ENCODE peak calls at places on chromosomes 3 and 15, in six cellular contexts. C is endothelial cell of umbilical vein; H is cardiac muscle cell; V is CD8-positive, alpha-beta memory T cell; Z is GM23248; T is adrenal gland. I is an unnamed sample. For H3K36me3 and H3K4me1, the result is how much of the 10 kb centered on the place peaks cover.

GRCh38 chr3:111547645-111548044 is 5.6 kb downstream of the CD96 start:
- DNase-seq in T (no peak), C (no peak), Z (no peak), V (peak), H (no peak), I (no peak)

GRCh38 chr15:39491917-39492490 is 88.9 kb upstream of the THBS1 start:
- DNase-seq in H (no peak), Z (no peak), T (no peak), V (no peak), C (no peak), I (no peak)

GRCh38 chr15:92801774-92802464 is 98.2 kb upstream of the CHD2 start:
- DNase-seq in T (peak), H (peak), V (no peak), C (no peak), Z (peak), I (no peak)

GRCh38 chr3:42830437-42831320 is 21.4 kb downstream of the ACKR2 start:
- DNase-seq in C (no peak), V (no peak), Z (peak), H (peak), T (no peak), I (peak)

GRCh38 chr15:85125056-85125661 is 143.5 kb downstream of the PDE8A start:
- DNase-seq in V (no peak), H (peak), T (no peak), C (peak), Z (peak), I (no peak)

GRCh38 chr3:126341755-126342150 is 15.5 kb downstream of the KLF15 start:
- DNase-seq in Z (no peak), C (no peak), T (peak), V (no peak), H (no peak), I (no peak)

GRCh38 chr15:28984421-28985375 is 98.9 kb downstream of the APBA2 start:
- DNase-seq in V (peak), H (peak), Z (peak), T (no peak), C (no peak), I (peak)

GRCh38 chr3:51974963-51975856 is at the start of gene ABHD14A:
- DNase-seq in C (peak), V (peak), H (peak), Z (peak), T (peak), I (peak)

GRCh38 chr3:55169608-55170010 is 241.8 kb upstream of the LRTM1 start:
- DNase-seq in T (no peak), C (no peak), H (peak), Z (peak), V (no peak), I (no peak)

GRCh38 chr3:4750306-4751056 is 228.8 kb upstream of the BHLHE40 start:
- DNase-seq in Z (peak), H (no peak), C (peak), V (no peak), T (peak), I (no peak)

GRCh38 chr3:15778332-15778858 is 19.4 kb downstream of the ANKRD28 start:
- DNase-seq in T (no peak), Z (no peak), V (no peak), H (no peak), C (no peak), I (no peak)

GRCh38 chr15:77031376-77032050 is 36.6 kb downstream of the PSTPIP1 start:
- DNase-seq in C (no peak), V (peak), Z (peak), T (no peak), H (no peak), I (peak)

GRCh38 chr15:58548308-58549012 is 116.7 kb downstream of the LIPC start:
- DNase-seq in Z (no peak), T (no peak), H (no peak), V (no peak), C (no peak), I (no peak)

GRCh38 chr3:142086581-142087090 is 62.7 kb downstream of the TFDP2 start:
- DNase-seq in V (no peak), Z (peak), H (no peak), T (no peak), C (no peak), I (no peak)

GRCh38 chr3:136464502-136464901 is 214.4 kb downstream of the PCCB start:
- DNase-seq in H (no peak), Z (peak), C (no peak), V (no peak), T (no peak), I (no peak)

GRCh38 chr15:55897560-55898336 is 95.7 kb downstream of the NEDD4 start:
- DNase-seq in T (peak), C (peak), Z (peak), H (peak), V (no peak), I (peak)

GRCh38 chr15:85625856-85626255 is 168.9 kb downstream of the KLHL25 start:
- DNase-seq in H (peak), V (peak), T (no peak), C (no peak), Z (peak), I (no peak)

GRCh38 chr15:63922551-63923315 is 89.0 kb upstream of the HERC1 start:
- DNase-seq in C (no peak), Z (no peak), H (no peak), V (no peak), T (no peak), I (peak)

GRCh38 chr3:82000773-82001172 is 239.3 kb upstream of the GBE1 start:
- DNase-seq in T (no peak), C (no peak), Z (no peak), H (no peak), V (no peak), I (peak)

GRCh38 chr3:4418156-4418555 is 48.9 kb downstream of the SUMF1 start:
- DNase-seq in T (no peak), H (no peak), Z (no peak), V (no peak), C (no peak), I (no peak)

GRCh38 chr15:31245756-31246155 is 80.9 kb upstream of the KLF13 start:
- DNase-seq in T (no peak), Z (no peak), C (no peak), V (no peak), H (peak), I (no peak)

GRCh38 chr3:56919137-56919796 is 117.5 kb upstream of the ARHGEF3 start:
- DNase-seq in Z (no peak), V (no peak), C (no peak), H (no peak), T (no peak), I (no peak)

GRCh38 chr3:43102773-43103480 is 3.0 kb downstream of the POMGNT2 start:
- DNase-seq in H (peak), C (no peak), Z (no peak), V (no peak), T (no peak), I (no peak)

GRCh38 chr3:121736112-121736511 is 13.4 kb downstream of the GOLGB1 start:
- DNase-seq in T (no peak), H (no peak), C (no peak), Z (peak), V (no peak), I (no peak)

GRCh38 chr15:98938804-98939203 is 68.8 kb downstream of the PGPEP1L start:
- DNase-seq in Z (no peak), T (no peak), C (no peak), H (no peak), V (no peak), I (no peak)

GRCh38 chr15:43440721-43441281 is 52.2 kb downstream of the TP53BP1 start:
- DNase-seq in V (peak), C (peak), H (peak), Z (peak), T (peak), I (peak)

GRCh38 chr3:42507252-42507651 is 4.8 kb downstream of the VIPR1 start:
- DNase-seq in T (peak), Z (no peak), V (no peak), H (no peak), C (no peak), I (no peak)

GRCh38 chr15:29046946-29047345 is 161.2 kb downstream of the APBA2 start:
- DNase-seq in Z (no peak), H (no peak), C (no peak), V (no peak), T (no peak), I (no peak)

GRCh38 chr3:58536501-58537411 is at the start of gene ACOX2:
- DNase-seq in Z (peak), V (no peak), C (peak), T (peak), H (peak), I (no peak)

GRCh38 chr15:79957741-79958140 is 13.3 kb downstream of the BCL2A1 start:
- DNase-seq in T (no peak), H (peak), C (no peak), V (no peak), Z (no peak), I (no peak)

GRCh38 chr3:171458857-171459129 is 1.4 kb downstream of the TNIK start:
- DNase-seq in V (no peak), Z (peak), T (no peak), C (no peak), H (no peak), I (no peak)

GRCh38 chr15:61084944-61085367 is 144.1 kb downstream of the RORA start:
- DNase-seq in Z (no peak), V (no peak), H (peak), T (peak), C (no peak), I (peak)

GRCh38 chr3:138378990-138379389 is 30.6 kb downstream of the MRAS start:
- DNase-seq in C (no peak), H (no peak), T (no peak), Z (no peak), V (no peak), I (no peak)

GRCh38 chr3:49422379-49423248 is at the start of gene AMT:
- DNase-seq in T (peak), Z (no peak), H (peak), C (no peak), V (no peak), I (no peak)
- H3K36me3 ChIP-seq in T (under half), Z (under half), H (under half), C (under half), V (under half), I (under half)

GRCh38 chr3:28973621-28974020 is 307.2 kb upstream of the RBMS3 start:
- DNase-seq in T (no peak), C (no peak), Z (peak), V (no peak), H (peak), I (no peak)

GRCh38 chr3:28972921-28973320 is 307.9 kb upstream of the RBMS3 start:
- DNase-seq in T (no peak), Z (peak), V (no peak), H (peak), C (no peak), I (no peak)

GRCh38 chr3:28971156-28971555 is 309.7 kb upstream of the RBMS3 start:
- DNase-seq in C (peak), V (no peak), T (no peak), Z (no peak), H (peak), I (no peak)
- H3K4me3 ChIP-seq in C (no peak), V (no peak), T (no peak), Z (no peak), H (no peak), I (no peak)

GRCh38 chr3:129610276-129610675 is 3.8 kb upstream of the PLXND1 start:
- DNase-seq in C (peak), Z (no peak), V (no peak), H (no peak), T (no peak), I (no peak)
- H3K4me1 ChIP-seq in C (half or more), Z (under half), V (under half), H (under half), T (under half), I (under half)

GRCh38 chr3:187725653-187726370 is 19.5 kb downstream of the BCL6 start:
- DNase-seq in Z (peak), H (no peak), V (no peak), T (no peak), C (no peak), I (no peak)
- H3K36me3 ChIP-seq in Z (half or more), H (under half), V (under half), T (under half), C (under half), I (under half)